ENCODE peak calls at places on chromosomes 3 and 15, in eight cellular contexts. I is GM20000; D is heart right ventricle; P is foreskin keratinocyte; Y is hepatocyte; C is CD8-positive, alpha-beta T cell; H is AG04450; F is Peyer's patch. V is an unnamed sample.

GRCh38 chr3:58564456-58565160 is 12.6 kb downstream of the FAM107A start:
- DNase-seq in H (peak), D (no peak), F (no peak), Y (peak), I (no peak), C (no peak), P (peak), V (no peak)

GRCh38 chr3:141294848-141295247 is 63.2 kb downstream of the PXYLP1 start:
- DNase-seq in H (no peak), F (no peak), Y (no peak), I (no peak), P (peak), D (no peak), C (no peak), V (no peak)

GRCh38 chr3:71681224-71681668 is 44.0 kb downstream of the EIF4E3 start:
- DNase-seq in D (peak), P (peak), H (peak), I (peak), C (peak), Y (peak), F (no peak), V (peak)

GRCh38 chr3:13451301-13451673 is 28.8 kb upstream of the HDAC11 start:
- DNase-seq in F (no peak), H (no peak), C (no peak), D (no peak), P (peak), I (no peak), Y (no peak), V (no peak)

GRCh38 chr3:105367063-105367405 is 325 bp downstream of the ALCAM start:
- DNase-seq in C (peak), H (no peak), D (peak), Y (peak), I (peak), P (no peak), F (peak), V (no peak)

GRCh38 chr3:72663429-72663828 is 184.8 kb downstream of the SHQ1 start:
- DNase-seq in F (no peak), H (no peak), Y (no peak), C (no peak), I (no peak), P (no peak), D (no peak), V (no peak)

GRCh38 chr3:40312661-40313226 is 3.2 kb downstream of the EIF1B start:
- DNase-seq in C (no peak), H (no peak), Y (peak), P (no peak), D (no peak), I (no peak), F (no peak), V (peak)

GRCh38 chr3:171640520-171641412 is 169.5 kb downstream of the PLD1 start:
- DNase-seq in C (no peak), H (peak), F (no peak), P (peak), D (no peak), I (no peak), Y (peak), V (peak)

GRCh38 chr3:12232785-12233317 is 56.0 kb upstream of the PPARG start:
- DNase-seq in I (no peak), C (no peak), H (no peak), F (no peak), P (no peak), Y (no peak), D (no peak), V (no peak)

DNA sequence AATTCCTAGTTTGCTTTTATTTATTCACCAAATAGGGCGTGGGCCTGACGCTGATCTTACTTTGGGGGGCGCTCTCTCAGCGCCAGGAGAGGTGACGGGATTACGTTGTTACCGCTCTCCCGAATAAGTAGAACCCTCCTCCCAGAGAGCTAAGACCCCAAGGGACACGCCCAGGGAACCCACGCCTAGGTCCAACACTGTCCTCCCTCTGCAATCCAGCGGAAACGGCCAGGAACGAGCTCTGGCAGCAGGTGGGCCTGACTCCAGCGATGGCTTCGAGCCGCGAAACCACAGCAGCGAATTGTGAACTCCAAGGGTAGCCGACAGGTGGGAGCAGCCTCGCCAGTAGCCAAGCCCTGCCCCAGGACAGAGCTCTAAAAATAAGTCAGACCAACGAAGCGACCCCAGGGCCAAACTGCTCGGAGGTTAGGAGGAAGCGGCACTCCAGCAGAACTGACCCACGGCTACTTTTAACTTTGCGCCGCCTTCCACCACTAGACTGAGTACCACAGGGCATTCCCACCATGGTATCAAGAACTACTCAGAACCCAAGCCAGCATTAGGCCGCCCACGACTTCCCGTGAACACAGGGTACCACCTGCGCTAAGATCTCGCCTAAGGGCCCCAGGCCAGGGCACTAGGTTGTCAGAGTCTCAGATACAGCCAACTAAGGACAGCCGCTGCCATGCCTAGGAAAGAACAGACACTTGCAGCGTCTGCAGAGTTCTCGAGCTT is 1.6 kb upstream of the SIN3A start:
- DNase-seq in F (peak), P (no peak), Y (peak), H (no peak), I (no peak), D (peak), C (peak), V (peak)
- TF ChIP-seq CTCF in F (no peak), P (peak), Y (peak), H (peak), I (peak), D (peak), C (no peak), V (no peak)

DNA sequence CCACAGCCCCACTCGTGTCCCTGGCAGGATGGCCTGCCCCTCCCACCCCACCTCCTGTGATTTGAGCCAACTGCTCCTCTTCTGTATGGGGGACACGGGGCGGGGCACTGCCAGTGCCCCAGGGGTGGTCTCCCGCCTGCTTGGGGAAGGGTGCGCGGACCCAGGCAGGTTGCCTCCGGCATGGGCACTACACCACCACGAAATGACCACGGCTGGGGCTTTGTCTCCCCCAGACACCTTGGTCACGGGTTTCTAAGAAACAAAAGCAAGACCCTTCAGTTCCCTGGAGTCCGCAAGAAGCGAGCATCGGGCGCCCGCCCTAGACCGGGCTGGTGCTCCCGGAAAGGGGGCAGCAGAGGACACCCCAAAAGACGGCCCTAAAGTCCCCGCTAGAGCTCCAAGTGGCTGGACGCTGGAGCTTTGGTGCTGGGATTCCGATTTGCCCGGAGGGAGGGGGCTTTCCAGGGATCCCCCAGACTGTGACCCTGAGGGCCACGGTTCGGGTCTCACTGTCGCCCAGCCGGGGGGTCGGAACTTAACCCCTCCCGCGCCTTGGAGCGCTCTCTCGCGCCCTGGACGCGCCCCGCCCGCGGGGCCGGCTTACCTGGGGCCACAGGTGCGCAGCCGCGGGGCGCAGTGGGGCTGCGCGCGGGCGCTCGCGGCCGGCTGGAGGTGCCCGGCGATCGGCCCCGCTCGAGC is 219.5 kb upstream of the PRICKLE2 start:
- DNase-seq in I (no peak), P (no peak), H (no peak), D (no peak), F (no peak), C (no peak), Y (peak), V (no peak)
- TF ChIP-seq CTCF in I (no peak), P (no peak), H (peak), D (no peak), F (no peak), C (no peak), Y (peak), V (no peak)

DNA sequence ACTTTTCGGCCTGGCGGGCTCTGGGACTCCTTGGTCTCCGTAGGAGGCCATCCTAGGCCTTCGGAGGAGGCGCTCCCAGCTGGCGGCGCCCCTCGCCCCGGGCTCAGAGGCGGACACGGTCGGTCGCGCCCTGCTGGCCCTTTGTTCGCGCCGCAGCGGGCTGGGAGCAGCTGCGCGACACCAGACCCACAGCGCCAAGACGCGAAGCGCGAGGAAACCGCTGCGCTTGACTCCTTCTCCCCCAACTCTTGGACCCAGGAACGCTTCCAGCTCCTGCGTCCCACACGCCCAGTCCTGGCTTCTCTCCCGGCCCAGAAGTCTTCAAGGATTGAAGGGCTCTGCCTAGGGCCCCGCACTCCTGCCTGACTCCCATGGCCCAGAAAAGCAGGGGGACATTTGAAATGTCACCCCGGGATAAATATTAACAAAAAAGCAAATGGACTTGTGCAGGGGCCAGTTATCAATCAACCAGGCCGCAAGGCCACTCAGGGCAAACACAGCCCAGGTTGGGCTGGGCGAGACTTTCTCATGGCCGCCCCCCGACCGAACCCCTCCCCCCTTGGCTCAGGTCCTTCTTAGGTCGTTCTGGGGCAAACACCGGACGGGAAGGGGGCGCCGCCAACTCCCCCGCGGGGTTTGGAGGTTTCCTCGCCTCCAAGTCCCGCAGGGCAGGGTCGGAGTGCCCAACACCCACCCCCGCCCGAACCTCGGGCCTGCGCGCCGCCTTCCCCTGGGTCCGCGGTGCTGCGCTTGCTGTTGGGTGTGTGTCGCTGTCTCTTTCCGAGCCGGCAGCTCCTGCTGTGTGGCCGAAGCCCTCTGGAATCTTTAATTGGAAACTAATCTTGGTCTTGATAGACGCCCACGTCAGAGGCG is 5.1 kb downstream of the ONECUT1 start:
- DNase-seq in I (no peak), H (no peak), P (no peak), F (no peak), D (no peak), Y (no peak), C (no peak), V (no peak)
- TF ChIP-seq CTCF in I (no peak), H (no peak), P (no peak), F (no peak), D (no peak), Y (no peak), C (no peak), V (no peak)

DNA sequence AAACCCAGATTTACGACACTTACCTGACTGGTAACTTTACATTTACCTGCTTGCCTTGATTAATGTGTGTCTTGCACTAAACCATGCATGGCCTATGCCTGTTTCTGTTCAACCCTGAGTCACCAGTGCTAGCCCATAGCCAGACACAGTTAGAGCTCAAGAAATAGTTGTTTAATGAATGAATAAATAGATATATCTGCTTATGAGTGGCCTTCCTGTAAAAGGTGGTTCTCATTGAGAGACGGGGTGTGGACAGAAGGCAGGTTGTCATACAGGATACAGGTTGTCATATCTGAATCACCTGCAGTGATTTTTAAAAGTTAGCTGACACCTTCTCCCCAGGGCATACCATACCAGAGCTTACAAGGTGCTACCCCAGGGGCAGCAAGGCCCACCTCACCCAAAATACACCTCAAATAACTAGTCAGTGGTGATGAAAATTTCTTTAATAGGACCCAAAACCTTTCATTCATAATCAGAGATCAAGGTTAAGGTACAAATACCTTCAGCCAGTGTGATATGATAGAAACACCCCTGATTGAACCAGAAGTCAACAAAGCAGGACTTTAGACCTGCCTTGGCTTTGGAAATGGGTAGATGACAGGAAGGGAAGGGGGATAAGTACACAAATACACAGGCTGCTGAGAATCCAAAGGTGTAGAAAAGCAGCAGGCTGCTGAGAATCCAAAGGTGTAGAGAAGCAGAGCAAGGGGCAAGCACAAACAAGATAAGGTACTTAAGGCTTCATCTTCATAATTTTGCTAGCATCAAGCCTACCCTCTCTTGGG is 45.4 kb upstream of the TSC22D2 start:
- DNase-seq in D (no peak), Y (no peak), H (no peak), C (no peak), F (no peak), I (no peak), P (peak), V (no peak)
- TF ChIP-seq CTCF in D (no peak), Y (no peak), H (no peak), C (no peak), F (no peak), I (no peak), P (no peak), V (no peak)

GRCh38 chr15:38721549-38721948 is 156.9 kb upstream of the RASGRP1 start:
- DNase-seq in Y (no peak), I (no peak), P (no peak), F (no peak), H (no peak), C (no peak), D (no peak), V (no peak)

GRCh38 chr15:38726187-38726586 is 161.6 kb upstream of the RASGRP1 start:
- DNase-seq in Y (no peak), I (no peak), H (no peak), F (no peak), D (no peak), C (no peak), P (no peak), V (no peak)

DNA sequence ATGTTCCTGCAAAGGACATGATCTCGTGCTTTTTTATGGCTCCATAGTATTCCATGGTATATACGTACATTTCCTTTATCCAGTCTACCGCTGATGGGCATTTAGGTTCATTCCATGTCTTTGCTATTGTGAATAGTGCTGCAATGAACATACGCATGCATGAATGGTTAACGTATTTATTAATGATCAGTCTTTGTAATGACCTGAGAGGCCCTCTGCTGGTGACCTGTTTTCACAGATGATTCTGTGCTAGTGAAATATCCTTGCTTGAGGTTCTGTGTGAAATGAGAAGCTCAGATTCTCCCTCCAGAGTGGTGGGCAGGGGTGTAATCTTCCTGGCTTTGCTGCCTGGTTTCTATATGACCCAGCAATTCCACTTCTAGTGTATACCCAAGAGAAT is 160.2 kb upstream of the RASGRP1 start:
- DNase-seq in Y (no peak), P (no peak), I (no peak), F (no peak), H (no peak), D (no peak), C (no peak), V (no peak)
- TF ChIP-seq CTCF in Y (no peak), P (peak), I (no peak), F (peak), H (no peak), D (no peak), C (no peak), V (no peak)

DNA sequence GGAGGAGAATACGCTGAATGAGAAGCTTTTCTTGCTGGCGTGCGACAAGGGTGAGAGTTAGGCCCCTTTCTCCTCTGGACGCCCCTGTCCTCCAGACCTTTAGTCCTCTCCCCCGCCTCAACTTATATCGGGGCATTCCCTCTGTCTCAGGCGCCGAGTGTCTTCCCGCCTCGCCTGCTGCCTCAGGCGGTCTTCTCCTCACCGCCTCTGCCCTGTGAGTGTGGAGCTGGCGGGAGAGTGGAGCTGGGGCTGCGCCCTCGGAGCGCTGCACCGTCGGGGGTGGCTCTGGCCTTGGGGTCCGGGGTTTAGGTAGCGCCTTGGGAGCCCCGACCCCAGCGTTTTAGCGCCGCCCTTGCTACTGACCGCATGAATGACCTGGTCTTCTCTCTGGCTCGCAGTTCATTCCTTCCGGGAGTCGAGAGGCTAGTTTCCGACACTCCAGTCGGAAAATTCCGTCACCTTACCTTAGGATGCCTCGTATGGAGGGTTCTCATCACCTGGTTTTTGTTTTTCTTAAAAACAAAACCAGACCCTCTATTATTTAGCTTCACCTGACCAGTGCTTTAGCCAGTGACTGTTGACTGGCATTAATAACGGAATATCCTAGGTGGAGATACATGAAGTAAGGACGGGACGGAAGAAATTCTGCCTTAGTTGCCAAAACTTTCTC is 983 bp downstream of the TRPC1 start:
- DNase-seq in D (peak), H (no peak), P (peak), F (peak), I (peak), C (peak), Y (peak), V (peak)
- TF ChIP-seq CTCF in D (no peak), H (no peak), P (no peak), F (no peak), I (no peak), C (no peak), Y (peak), V (no peak)

GRCh38 chr15:69987492-69988482 is 109.9 kb downstream of the TLE3 start:
- DNase-seq in H (no peak), C (no peak), F (no peak), D (no peak), P (no peak), I (no peak), Y (no peak), V (no peak)
- TF ChIP-seq CTCF in H (no peak), C (no peak), F (no peak), D (no peak), P (no peak), I (no peak), Y (no peak), V (no peak)

DNA sequence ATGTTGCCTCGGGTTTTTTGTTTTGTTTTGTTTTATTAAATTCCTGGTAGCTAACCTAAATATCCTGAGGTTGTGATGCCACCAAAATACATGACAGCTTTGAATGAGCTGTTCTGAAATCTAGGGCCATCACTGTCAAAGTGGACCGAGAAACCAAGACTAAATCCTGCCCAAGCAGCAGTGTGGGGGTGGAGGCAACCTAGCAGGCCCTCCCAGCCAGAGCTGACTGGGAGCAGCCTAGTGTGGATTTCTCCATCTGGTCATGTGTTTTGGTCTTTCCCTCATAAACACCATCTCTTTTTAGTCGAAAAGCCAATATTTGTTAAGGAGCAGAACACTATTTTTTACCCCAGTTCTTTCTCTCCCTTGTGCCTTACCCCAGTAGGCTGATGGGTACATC is 52.2 kb downstream of the LARS2 start:
- DNase-seq in Y (no peak), I (no peak), H (no peak), C (no peak), D (no peak), F (no peak), P (no peak), V (no peak)
- TF ChIP-seq CTCF in Y (no peak), I (no peak), H (no peak), C (no peak), D (no peak), F (no peak), P (no peak), V (no peak)

GRCh38 chr3:148880681-148881080 is 15.6 kb downstream of the CPA3 start:
- DNase-seq in D (no peak), P (no peak), I (peak), Y (peak), F (no peak), C (no peak), H (no peak), V (no peak)
- TF ChIP-seq CTCF in D (no peak), P (peak), I (no peak), Y (peak), F (no peak), C (no peak), H (no peak), V (no peak)